ENCODE peak calls at places on chromosomes 16 and 17, in eight cellular contexts. One of them, this sample, is unnamed.

GRCh38 chr17:51169340-51169739 is 3.1 kb downstream of the NME2 start:
- DNase-seq in cardiac muscle cell: no peak
- DNase-seq in ascending aorta: no peak
- DNase-seq in natural killer cell: no peak
- DNase-seq in endothelial cell of umbilical vein: no peak
- DNase-seq in fibroblast of pulmonary artery: no peak
- DNase-seq in left ventricle myocardium inferior: no peak
- DNase-seq in lower lobe of right lung: no peak
- DNase-seq in this sample: no peak

GRCh38 chr17:33057564-33057963 is 65.9 kb downstream of the SPACA3 start:
- DNase-seq in cardiac muscle cell: no peak
- DNase-seq in ascending aorta: no peak
- DNase-seq in natural killer cell: no peak
- DNase-seq in endothelial cell of umbilical vein: no peak
- DNase-seq in fibroblast of pulmonary artery: no peak
- DNase-seq in left ventricle myocardium inferior: no peak
- DNase-seq in lower lobe of right lung: no peak
- DNase-seq in this sample: no peak

GRCh38 chr16:55542459-55543082 is 23.9 kb upstream of the CAPNS2 start:
- DNase-seq in cardiac muscle cell: peak
- DNase-seq in ascending aorta: no peak
- DNase-seq in natural killer cell: no peak
- DNase-seq in endothelial cell of umbilical vein: peak
- DNase-seq in fibroblast of pulmonary artery: peak
- DNase-seq in left ventricle myocardium inferior: no peak
- DNase-seq in lower lobe of right lung: no peak
- DNase-seq in this sample: no peak

GRCh38 chr17:7835818-7836595 is 2.0 kb downstream of the KDM6B start:
- DNase-seq in cardiac muscle cell: no peak
- DNase-seq in ascending aorta: no peak
- DNase-seq in natural killer cell: peak
- DNase-seq in endothelial cell of umbilical vein: peak
- DNase-seq in fibroblast of pulmonary artery: peak
- DNase-seq in left ventricle myocardium inferior: peak
- DNase-seq in lower lobe of right lung: peak
- DNase-seq in this sample: no peak

GRCh38 chr16:80051040-80051439 is 450.5 kb upstream of the MAF start:
- DNase-seq in cardiac muscle cell: no peak
- DNase-seq in ascending aorta: no peak
- DNase-seq in natural killer cell: no peak
- DNase-seq in endothelial cell of umbilical vein: no peak
- DNase-seq in fibroblast of pulmonary artery: no peak
- DNase-seq in left ventricle myocardium inferior: no peak
- DNase-seq in lower lobe of right lung: no peak
- DNase-seq in this sample: no peak

GRCh38 chr17:17177186-17177585 is 28.9 kb downstream of the PLD6 start:
- DNase-seq in cardiac muscle cell: no peak
- DNase-seq in ascending aorta: no peak
- DNase-seq in natural killer cell: no peak
- DNase-seq in endothelial cell of umbilical vein: no peak
- DNase-seq in fibroblast of pulmonary artery: no peak
- DNase-seq in left ventricle myocardium inferior: no peak
- DNase-seq in lower lobe of right lung: no peak
- DNase-seq in this sample: no peak

GRCh38 chr16:6897910-6898475 is 434.7 kb upstream of the RBFOX1 start:
- DNase-seq in cardiac muscle cell: no peak
- DNase-seq in ascending aorta: no peak
- DNase-seq in natural killer cell: no peak
- DNase-seq in endothelial cell of umbilical vein: no peak
- DNase-seq in fibroblast of pulmonary artery: no peak
- DNase-seq in left ventricle myocardium inferior: no peak
- DNase-seq in lower lobe of right lung: no peak
- DNase-seq in this sample: no peak

GRCh38 chr17:20988001-20988641 is 54.7 kb downstream of the USP22 start:
- DNase-seq in cardiac muscle cell: no peak
- DNase-seq in ascending aorta: no peak
- DNase-seq in natural killer cell: no peak
- DNase-seq in endothelial cell of umbilical vein: no peak
- DNase-seq in fibroblast of pulmonary artery: no peak
- DNase-seq in left ventricle myocardium inferior: no peak
- DNase-seq in lower lobe of right lung: no peak
- DNase-seq in this sample: no peak

GRCh38 chr16:71249399-71249798 is 18.9 kb upstream of the HYDIN start:
- DNase-seq in cardiac muscle cell: no peak
- DNase-seq in ascending aorta: no peak
- DNase-seq in natural killer cell: no peak
- DNase-seq in endothelial cell of umbilical vein: no peak
- DNase-seq in fibroblast of pulmonary artery: no peak
- DNase-seq in left ventricle myocardium inferior: no peak
- DNase-seq in lower lobe of right lung: no peak
- DNase-seq in this sample: no peak

GRCh38 chr17:49555495-49556018 is 20.1 kb upstream of the NXPH3 start:
- DNase-seq in cardiac muscle cell: no peak
- DNase-seq in ascending aorta: no peak
- DNase-seq in natural killer cell: no peak
- DNase-seq in endothelial cell of umbilical vein: no peak
- DNase-seq in fibroblast of pulmonary artery: no peak
- DNase-seq in left ventricle myocardium inferior: no peak
- DNase-seq in lower lobe of right lung: no peak
- DNase-seq in this sample: no peak

GRCh38 chr17:5139454-5139725 is 23.6 kb downstream of the USP6 start:
- DNase-seq in cardiac muscle cell: no peak
- DNase-seq in ascending aorta: no peak
- DNase-seq in natural killer cell: no peak
- DNase-seq in endothelial cell of umbilical vein: no peak
- DNase-seq in fibroblast of pulmonary artery: no peak
- DNase-seq in left ventricle myocardium inferior: no peak
- DNase-seq in lower lobe of right lung: no peak
- DNase-seq in this sample: no peak

GRCh38 chr17:28896491-28896883 is 1.0 kb downstream of the FLOT2 start:
- DNase-seq in cardiac muscle cell: no peak
- DNase-seq in ascending aorta: no peak
- DNase-seq in natural killer cell: no peak
- DNase-seq in endothelial cell of umbilical vein: peak
- DNase-seq in fibroblast of pulmonary artery: no peak
- DNase-seq in left ventricle myocardium inferior: no peak
- DNase-seq in lower lobe of right lung: no peak
- DNase-seq in this sample: no peak

GRCh38 chr17:29115906-29116651 is 64.1 kb downstream of the MYO18A start:
- DNase-seq in cardiac muscle cell: peak
- DNase-seq in ascending aorta: no peak
- DNase-seq in natural killer cell: no peak
- DNase-seq in endothelial cell of umbilical vein: peak
- DNase-seq in fibroblast of pulmonary artery: peak
- DNase-seq in left ventricle myocardium inferior: no peak
- DNase-seq in lower lobe of right lung: no peak
- DNase-seq in this sample: no peak

GRCh38 chr17:47703191-47703591 is 9.2 kb downstream of the TBKBP1 start:
- DNase-seq in cardiac muscle cell: no peak
- DNase-seq in ascending aorta: no peak
- DNase-seq in natural killer cell: peak
- DNase-seq in endothelial cell of umbilical vein: no peak
- DNase-seq in fibroblast of pulmonary artery: no peak
- DNase-seq in left ventricle myocardium inferior: no peak
- DNase-seq in lower lobe of right lung: peak
- DNase-seq in this sample: no peak

GRCh38 chr16:51155901-51156810 is 5.1 kb upstream of the SALL1 start:
- DNase-seq in cardiac muscle cell: peak
- DNase-seq in ascending aorta: no peak
- DNase-seq in natural killer cell: no peak
- DNase-seq in endothelial cell of umbilical vein: no peak
- DNase-seq in fibroblast of pulmonary artery: peak
- DNase-seq in left ventricle myocardium inferior: no peak
- DNase-seq in lower lobe of right lung: no peak
- DNase-seq in this sample: no peak

GRCh38 chr17:11922634-11923033 is 74.6 kb downstream of the ZNF18 start:
- DNase-seq in cardiac muscle cell: no peak
- DNase-seq in ascending aorta: no peak
- DNase-seq in natural killer cell: no peak
- DNase-seq in endothelial cell of umbilical vein: no peak
- DNase-seq in fibroblast of pulmonary artery: no peak
- DNase-seq in left ventricle myocardium inferior: no peak
- DNase-seq in lower lobe of right lung: no peak
- DNase-seq in this sample: no peak
- TF ChIP-seq CTCF in cardiac muscle cell: no peak
- TF ChIP-seq CTCF in ascending aorta: no peak
- TF ChIP-seq CTCF in natural killer cell: no peak
- TF ChIP-seq CTCF in endothelial cell of umbilical vein: no peak
- TF ChIP-seq CTCF in fibroblast of pulmonary artery: no peak
- TF ChIP-seq CTCF in left ventricle myocardium inferior: no peak
- TF ChIP-seq CTCF in lower lobe of right lung: no peak
- TF ChIP-seq CTCF in this sample: no peak

GRCh38 chr16:81623365-81624102 is 155.6 kb upstream of the PLCG2 start:
- DNase-seq in cardiac muscle cell: peak
- DNase-seq in ascending aorta: no peak
- DNase-seq in natural killer cell: peak
- DNase-seq in endothelial cell of umbilical vein: peak
- DNase-seq in fibroblast of pulmonary artery: peak
- DNase-seq in left ventricle myocardium inferior: no peak
- DNase-seq in lower lobe of right lung: no peak
- DNase-seq in this sample: no peak

GRCh38 chr16:81620029-81620428 is 159.1 kb upstream of the PLCG2 start:
- DNase-seq in cardiac muscle cell: no peak
- DNase-seq in ascending aorta: no peak
- DNase-seq in natural killer cell: no peak
- DNase-seq in endothelial cell of umbilical vein: no peak
- DNase-seq in fibroblast of pulmonary artery: no peak
- DNase-seq in left ventricle myocardium inferior: no peak
- DNase-seq in lower lobe of right lung: no peak
- DNase-seq in this sample: no peak

GRCh38 chr16:81620796-81621195 is 158.3 kb upstream of the PLCG2 start:
- DNase-seq in cardiac muscle cell: no peak
- DNase-seq in ascending aorta: no peak
- DNase-seq in natural killer cell: no peak
- DNase-seq in endothelial cell of umbilical vein: no peak
- DNase-seq in fibroblast of pulmonary artery: no peak
- DNase-seq in left ventricle myocardium inferior: no peak
- DNase-seq in lower lobe of right lung: no peak
- DNase-seq in this sample: no peak

GRCh38 chr16:81618661-81619060 is 160.4 kb upstream of the PLCG2 start:
- DNase-seq in cardiac muscle cell: no peak
- DNase-seq in ascending aorta: no peak
- DNase-seq in natural killer cell: no peak
- DNase-seq in endothelial cell of umbilical vein: no peak
- DNase-seq in fibroblast of pulmonary artery: no peak
- DNase-seq in left ventricle myocardium inferior: no peak
- DNase-seq in lower lobe of right lung: no peak
- DNase-seq in this sample: no peak

DNA sequence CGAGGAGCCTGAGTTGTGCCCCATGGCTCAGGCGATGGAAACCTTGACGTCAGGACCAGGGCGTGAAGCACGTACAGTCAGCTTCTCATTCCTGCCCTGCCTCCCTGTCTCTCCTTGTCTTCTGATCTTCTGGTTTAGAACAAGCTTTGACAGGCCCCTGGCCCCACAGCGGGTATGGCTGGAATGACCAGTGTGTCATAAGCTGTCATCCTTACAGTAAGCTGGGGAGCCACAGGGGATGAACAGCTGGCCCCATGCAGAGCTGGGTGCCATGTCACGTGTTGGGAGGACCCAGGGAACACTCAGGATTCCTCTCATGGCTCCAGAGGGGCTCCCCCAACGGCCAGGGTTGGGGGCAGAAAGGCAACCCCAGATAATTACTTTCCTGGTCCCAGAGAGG is 157.6 kb upstream of the PLCG2 start:
- DNase-seq in cardiac muscle cell: no peak
- DNase-seq in ascending aorta: no peak
- DNase-seq in natural killer cell: no peak
- DNase-seq in endothelial cell of umbilical vein: no peak
- DNase-seq in fibroblast of pulmonary artery: no peak
- DNase-seq in left ventricle myocardium inferior: no peak
- DNase-seq in lower lobe of right lung: no peak
- DNase-seq in this sample: no peak
- TF ChIP-seq CTCF in cardiac muscle cell: no peak
- TF ChIP-seq CTCF in ascending aorta: no peak
- TF ChIP-seq CTCF in natural killer cell: no peak
- TF ChIP-seq CTCF in endothelial cell of umbilical vein: no peak
- TF ChIP-seq CTCF in fibroblast of pulmonary artery: no peak
- TF ChIP-seq CTCF in left ventricle myocardium inferior: no peak
- TF ChIP-seq CTCF in lower lobe of right lung: no peak
- TF ChIP-seq CTCF in this sample: no peak

DNA sequence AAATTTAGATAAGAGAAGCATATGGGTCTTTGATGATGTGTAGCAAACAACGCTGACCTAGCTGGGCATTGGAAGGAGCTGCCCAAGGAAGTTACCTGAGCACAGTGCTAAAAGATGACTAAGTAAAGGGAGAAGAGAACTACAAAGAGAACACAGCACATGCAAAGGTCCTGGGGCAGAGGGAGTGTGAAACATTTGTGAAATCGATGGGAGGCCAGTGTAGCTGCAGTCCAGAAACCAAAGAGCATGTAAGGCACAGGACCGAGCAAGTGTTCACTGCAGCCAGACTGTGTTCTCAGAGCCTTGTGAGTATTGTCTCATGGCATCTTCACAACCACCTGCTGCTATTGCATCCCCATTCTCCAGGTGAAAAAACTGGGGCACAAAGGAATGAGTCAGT is 44.9 kb downstream of the ARHGAP27 start:
- DNase-seq in cardiac muscle cell: no peak
- DNase-seq in ascending aorta: no peak
- DNase-seq in natural killer cell: no peak
- DNase-seq in endothelial cell of umbilical vein: no peak
- DNase-seq in fibroblast of pulmonary artery: no peak
- DNase-seq in left ventricle myocardium inferior: no peak
- DNase-seq in lower lobe of right lung: no peak
- DNase-seq in this sample: no peak
- TF ChIP-seq CTCF in cardiac muscle cell: no peak
- TF ChIP-seq CTCF in ascending aorta: no peak
- TF ChIP-seq CTCF in natural killer cell: no peak
- TF ChIP-seq CTCF in endothelial cell of umbilical vein: no peak
- TF ChIP-seq CTCF in fibroblast of pulmonary artery: no peak
- TF ChIP-seq CTCF in left ventricle myocardium inferior: no peak
- TF ChIP-seq CTCF in lower lobe of right lung: no peak
- TF ChIP-seq CTCF in this sample: no peak

DNA sequence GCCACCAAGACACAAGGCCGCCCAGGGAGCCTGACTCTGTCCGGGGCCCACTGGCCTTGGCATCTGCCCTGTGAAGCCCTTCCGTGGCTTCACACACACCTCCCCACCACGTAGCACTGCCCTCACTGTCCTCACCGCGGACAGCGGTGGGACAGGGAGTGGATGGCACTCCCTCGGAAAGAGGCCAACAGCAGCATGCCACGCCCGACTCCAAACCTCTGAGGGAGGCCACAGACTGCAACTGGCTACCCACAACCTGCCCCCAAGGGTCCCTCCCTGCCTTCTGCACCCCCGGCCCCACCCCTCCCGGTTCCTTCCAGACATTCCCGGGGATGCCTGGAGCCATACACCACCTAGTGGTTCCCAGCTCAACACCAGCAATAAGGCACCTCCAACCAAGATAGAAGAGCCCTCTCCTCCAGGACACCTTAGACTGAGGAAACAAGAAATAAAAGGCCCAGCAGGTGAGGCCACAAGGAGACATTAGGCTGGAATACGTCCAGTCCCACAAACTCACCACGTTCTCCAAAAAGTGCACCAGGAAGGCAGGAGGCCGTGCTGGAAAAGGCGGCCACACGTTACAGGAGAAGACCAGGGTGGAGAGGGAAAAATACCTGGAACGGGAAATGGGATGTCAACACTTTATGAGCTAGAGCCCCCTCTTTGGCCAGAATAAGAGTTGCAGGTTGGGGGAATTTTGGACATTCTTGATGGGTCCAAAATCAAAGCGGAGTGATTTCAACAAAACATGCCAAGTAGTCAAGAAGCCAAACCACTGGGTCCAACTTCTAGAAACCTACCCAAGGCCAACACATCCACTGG is 310.0 kb downstream of the SOX9 start:
- DNase-seq in cardiac muscle cell: peak
- DNase-seq in ascending aorta: no peak
- DNase-seq in natural killer cell: no peak
- DNase-seq in endothelial cell of umbilical vein: no peak
- DNase-seq in fibroblast of pulmonary artery: no peak
- DNase-seq in left ventricle myocardium inferior: no peak
- DNase-seq in lower lobe of right lung: no peak
- DNase-seq in this sample: no peak
- TF ChIP-seq CTCF in cardiac muscle cell: peak
- TF ChIP-seq CTCF in ascending aorta: no peak
- TF ChIP-seq CTCF in natural killer cell: no peak
- TF ChIP-seq CTCF in endothelial cell of umbilical vein: no peak
- TF ChIP-seq CTCF in fibroblast of pulmonary artery: peak
- TF ChIP-seq CTCF in left ventricle myocardium inferior: no peak
- TF ChIP-seq CTCF in lower lobe of right lung: no peak
- TF ChIP-seq CTCF in this sample: no peak

This sample was measured in activated B cell treated with CpG ODN at 0.5 μM for 24 hours.